ENCODE peak calls at places on chromosomes 3 and 15, in seven cellular contexts. Y is GM12878, H is AG04450, U is gastrocnemius medialis, G is heart left ventricle, S is cardiac muscle cell, O is lung. R is an unnamed sample. For H3K9me3, the result is how much of the 10 kb centered on the place peaks cover.

GRCh38 chr3:151835751-151836550 is 22.0 kb downstream of the AADAC start:
- DNase-seq in Y (no peak), H (peak), U (no peak), G (no peak), S (peak), O (no peak), R (no peak)

GRCh38 chr3:38397320-38397719 is 50.7 kb downstream of the XYLB start:
- DNase-seq in Y (no peak), H (no peak), U (no peak), G (no peak), S (peak), O (peak), R (no peak)

GRCh38 chr3:58586776-58587192 is 9.6 kb upstream of the FAM107A start:
- DNase-seq in Y (no peak), H (no peak), U (no peak), G (no peak), S (no peak), O (no peak), R (no peak)

GRCh38 chr3:42714151-42714852 is 11.7 kb upstream of the HHATL start:
- DNase-seq in Y (no peak), H (no peak), U (no peak), G (no peak), S (no peak), O (no peak), R (no peak)

GRCh38 chr15:34799825-34800168 is 4.4 kb upstream of the ACTC1 start:
- DNase-seq in Y (no peak), H (no peak), U (no peak), G (no peak), S (no peak), O (no peak), R (no peak)

GRCh38 chr15:25062551-25063430 is 108.0 kb downstream of the SNRPN start:
- DNase-seq in Y (no peak), H (no peak), U (peak), G (no peak), S (no peak), O (no peak), R (no peak)

GRCh38 chr3:65851827-65852226 is 186.9 kb downstream of the MAGI1 start:
- DNase-seq in Y (no peak), H (peak), U (no peak), G (no peak), S (peak), O (no peak), R (no peak)

GRCh38 chr15:39597751-39598185 is 16.9 kb downstream of the THBS1 start:
- DNase-seq in Y (no peak), H (no peak), U (no peak), G (no peak), S (peak), O (no peak), R (no peak)

GRCh38 chr3:46368569-46368968 is 2.2 kb upstream of the CCR5 start:
- DNase-seq in Y (peak), H (no peak), U (no peak), G (peak), S (peak), O (peak), R (peak)

GRCh38 chr3:44729384-44729910 is at the start of gene ZNF501:
- DNase-seq in Y (peak), H (peak), U (peak), G (peak), S (peak), O (peak), R (peak)
- H3K9me3 ChIP-seq in Y (under half), H (half or more), U (half or more), G (half or more), S (under half), O (under half), R (under half)

GRCh38 chr15:72538931-72539330 is 64.8 kb downstream of the ARIH1 start:
- DNase-seq in Y (no peak), H (no peak), U (no peak), G (no peak), S (no peak), O (no peak), R (no peak)
- H3K9me3 ChIP-seq in Y (under half), H (under half), U (under half), G (under half), S (under half), O (under half), R (under half)

DNA sequence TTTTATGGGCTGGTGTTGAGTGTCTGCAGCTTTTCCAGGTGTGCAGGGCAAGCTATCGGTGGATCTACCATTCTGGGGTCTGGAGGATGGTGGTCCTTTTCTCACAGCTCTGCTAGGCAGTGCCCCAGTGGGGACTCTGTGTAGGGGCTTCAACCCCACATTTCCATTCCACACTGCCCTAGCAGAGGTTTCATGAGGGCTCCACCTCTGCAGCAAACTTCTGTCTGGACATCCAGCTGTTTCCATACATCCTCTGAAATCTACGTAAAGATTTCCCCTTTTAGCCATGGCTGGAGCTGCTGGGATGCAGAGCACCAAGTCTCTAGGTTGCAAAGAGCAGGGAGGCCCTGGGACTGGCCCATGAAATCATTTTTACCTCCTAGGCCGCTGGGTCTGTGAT is 11.6 kb downstream of the RFX7 start:
- DNase-seq in Y (no peak), H (no peak), U (no peak), G (no peak), S (no peak), O (no peak), R (no peak)
- H3K9me3 ChIP-seq in Y (half or more), H (under half), U (under half), G (under half), S (under half), O (under half), R (under half)

DNA sequence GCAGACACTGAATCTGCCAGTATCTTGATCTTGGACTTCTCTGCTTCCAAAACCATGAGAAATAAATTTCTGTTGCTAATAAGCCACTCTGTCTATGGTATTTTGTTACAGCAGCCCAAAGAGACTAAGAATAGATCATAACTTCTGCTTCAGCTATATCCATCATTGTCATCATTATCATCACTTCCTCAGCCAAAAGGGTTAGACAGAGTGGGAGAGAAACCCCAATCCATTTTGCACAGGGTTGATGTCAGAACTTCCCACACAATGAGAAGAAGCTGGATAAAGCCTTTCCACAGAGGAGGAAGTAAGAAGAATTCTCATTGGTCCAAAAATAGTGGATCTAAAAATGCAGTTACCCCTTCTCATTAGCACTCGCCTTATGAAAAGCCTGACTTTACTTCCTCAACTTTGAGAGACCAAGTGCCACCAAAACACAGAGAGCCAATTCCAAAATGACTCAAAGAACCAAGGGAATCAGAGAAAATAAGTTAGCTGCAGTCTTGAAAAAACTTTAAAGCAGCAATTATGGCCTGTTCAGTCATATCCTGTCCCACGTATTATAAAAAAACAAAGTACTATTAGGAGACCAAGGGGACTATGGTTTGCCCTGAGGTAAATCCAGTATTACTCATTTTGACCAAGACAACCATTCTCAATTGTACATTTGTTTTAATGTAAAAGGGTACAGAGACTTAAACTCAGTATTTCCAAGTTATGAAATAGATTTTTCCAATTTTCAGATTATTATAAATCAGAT is 80.3 kb downstream of the WNT5A start:
- DNase-seq in Y (no peak), H (no peak), U (no peak), G (no peak), S (no peak), O (no peak), R (no peak)
- H3K9me3 ChIP-seq in Y (under half), H (under half), U (under half), G (under half), S (under half), O (under half), R (under half)

DNA sequence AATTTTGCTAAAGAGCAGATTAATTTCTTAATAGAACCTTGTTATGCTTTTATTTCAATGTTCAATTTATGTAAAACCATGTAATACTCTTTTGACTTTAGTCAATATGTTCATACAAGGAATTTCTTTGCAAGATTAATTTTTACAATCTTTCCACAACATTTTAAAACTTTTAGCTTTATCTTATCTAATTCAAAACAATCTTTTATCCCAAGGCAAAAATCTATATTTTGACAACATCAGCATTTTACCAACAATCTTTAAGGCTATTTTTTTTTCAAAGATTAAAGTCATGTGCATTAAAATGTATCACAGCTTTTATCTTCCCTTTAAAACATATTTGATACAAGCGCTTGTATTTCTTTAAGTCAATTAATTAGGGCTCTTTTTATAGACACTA is 914.7 kb downstream of the PLOD2 start:
- DNase-seq in Y (no peak), H (no peak), U (no peak), G (no peak), S (no peak), O (no peak), R (no peak)
- H3K9me3 ChIP-seq in Y (under half), H (under half), U (under half), G (under half), S (under half), O (under half), R (under half)

GRCh38 chr15:95522533-95522932 is 808.0 kb upstream of the NR2F2 start:
- DNase-seq in Y (no peak), H (no peak), U (no peak), G (no peak), S (peak), O (no peak), R (no peak)
- H3K9me3 ChIP-seq in Y (under half), H (under half), U (under half), G (under half), S (under half), O (under half), R (under half)

GRCh38 chr3:191997093-191997492 is 536.1 kb downstream of the PYDC2 start:
- DNase-seq in Y (no peak), H (no peak), U (no peak), G (no peak), S (no peak), O (no peak), R (no peak)

GRCh38 chr3:192001217-192001616 is 540.3 kb downstream of the PYDC2 start:
- DNase-seq in Y (no peak), H (no peak), U (no peak), G (no peak), S (no peak), O (no peak), R (no peak)

DNA sequence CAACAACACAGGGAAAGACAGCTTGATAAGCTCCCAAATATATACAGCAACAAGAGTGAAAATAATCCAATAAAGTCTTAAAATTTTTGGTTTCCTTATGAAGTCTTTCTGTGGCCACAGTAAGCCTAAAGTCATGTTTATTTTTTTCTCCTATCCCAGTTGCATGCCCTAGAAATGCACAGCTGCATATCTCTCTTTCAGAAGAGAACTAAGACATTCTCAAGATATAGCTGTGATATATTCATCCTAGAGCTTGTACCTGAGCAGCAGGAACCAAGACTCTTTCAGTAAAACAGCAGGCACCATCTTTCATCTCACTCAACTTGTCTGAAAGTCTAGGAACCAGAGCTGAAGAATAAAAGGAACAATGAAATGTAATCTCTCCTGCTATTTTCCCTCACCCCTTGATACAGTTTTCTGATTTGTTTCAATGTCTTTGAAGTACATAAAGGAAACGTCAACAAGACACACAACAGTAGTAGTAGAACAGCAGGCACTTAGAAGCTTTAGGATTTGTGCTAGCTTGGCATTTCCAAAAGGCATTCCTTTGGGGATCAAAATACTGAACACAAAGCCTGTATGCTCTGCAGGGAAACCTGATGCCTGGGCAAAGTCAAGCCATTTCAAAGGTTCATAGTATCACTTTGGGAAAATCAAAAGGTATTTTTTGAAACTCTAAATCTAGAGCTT is 536.8 kb downstream of the PYDC2 start:
- DNase-seq in Y (no peak), H (no peak), U (no peak), G (no peak), S (no peak), O (no peak), R (no peak)
- H3K9me3 ChIP-seq in Y (under half), H (under half), U (under half), G (under half), S (under half), O (under half), R (under half)